ENCODE peak calls at places on chromosomes 6 and 20, in four cellular contexts. One of them, this sample, is unnamed.

GRCh38 chr6:8888468-8888867 is 453.1 kb upstream of the SLC35B3 start:
- DNase-seq in ELF-1: no peak
- DNase-seq in stimulated activated CD4-positive, alpha-beta T cell treated with anti-CD3 and anti-CD28 coated beads, Interleukin-4, amount 100 ng/mL, for 24 hours: no peak
- DNase-seq in NCI-H187 treated with DMSO at 0.1 percent for 48 hours: no peak
- DNase-seq in this sample: no peak

GRCh38 chr6:142413111-142413510 is 111.3 kb downstream of the ADGRG6 start:
- DNase-seq in ELF-1: no peak
- DNase-seq in stimulated activated CD4-positive, alpha-beta T cell treated with anti-CD3 and anti-CD28 coated beads, Interleukin-4, amount 100 ng/mL, for 24 hours: no peak
- DNase-seq in NCI-H187 treated with DMSO at 0.1 percent for 48 hours: no peak
- DNase-seq in this sample: peak

GRCh38 chr6:38827024-38827423 is 111.9 kb downstream of the DNAH8 start:
- DNase-seq in ELF-1: no peak
- DNase-seq in stimulated activated CD4-positive, alpha-beta T cell treated with anti-CD3 and anti-CD28 coated beads, Interleukin-4, amount 100 ng/mL, for 24 hours: no peak
- DNase-seq in NCI-H187 treated with DMSO at 0.1 percent for 48 hours: no peak
- DNase-seq in this sample: no peak

GRCh38 chr20:56451056-56451765 is 17.2 kb upstream of the RTF2 start:
- DNase-seq in ELF-1: no peak
- DNase-seq in stimulated activated CD4-positive, alpha-beta T cell treated with anti-CD3 and anti-CD28 coated beads, Interleukin-4, amount 100 ng/mL, for 24 hours: no peak
- DNase-seq in NCI-H187 treated with DMSO at 0.1 percent for 48 hours: no peak
- DNase-seq in this sample: no peak

GRCh38 chr6:19999319-20000191 is 162.4 kb downstream of the ID4 start:
- DNase-seq in ELF-1: peak
- DNase-seq in stimulated activated CD4-positive, alpha-beta T cell treated with anti-CD3 and anti-CD28 coated beads, Interleukin-4, amount 100 ng/mL, for 24 hours: no peak
- DNase-seq in NCI-H187 treated with DMSO at 0.1 percent for 48 hours: no peak
- DNase-seq in this sample: peak

GRCh38 chr6:41537359-41537758 is 8.8 kb upstream of the FOXP4 start:
- DNase-seq in ELF-1: no peak
- DNase-seq in stimulated activated CD4-positive, alpha-beta T cell treated with anti-CD3 and anti-CD28 coated beads, Interleukin-4, amount 100 ng/mL, for 24 hours: no peak
- DNase-seq in NCI-H187 treated with DMSO at 0.1 percent for 48 hours: no peak
- DNase-seq in this sample: no peak

GRCh38 chr20:21902391-21902790 is 196.9 kb downstream of the PAX1 start:
- DNase-seq in ELF-1: no peak
- DNase-seq in stimulated activated CD4-positive, alpha-beta T cell treated with anti-CD3 and anti-CD28 coated beads, Interleukin-4, amount 100 ng/mL, for 24 hours: no peak
- DNase-seq in NCI-H187 treated with DMSO at 0.1 percent for 48 hours: no peak
- DNase-seq in this sample: no peak

GRCh38 chr6:148451690-148452089 is 109.1 kb downstream of the SASH1 start:
- DNase-seq in ELF-1: no peak
- DNase-seq in stimulated activated CD4-positive, alpha-beta T cell treated with anti-CD3 and anti-CD28 coated beads, Interleukin-4, amount 100 ng/mL, for 24 hours: peak
- DNase-seq in NCI-H187 treated with DMSO at 0.1 percent for 48 hours: no peak
- DNase-seq in this sample: no peak

GRCh38 chr20:61797971-61798411 is 267.7 kb downstream of the TAF4 start:
- DNase-seq in ELF-1: no peak
- DNase-seq in stimulated activated CD4-positive, alpha-beta T cell treated with anti-CD3 and anti-CD28 coated beads, Interleukin-4, amount 100 ng/mL, for 24 hours: no peak
- DNase-seq in NCI-H187 treated with DMSO at 0.1 percent for 48 hours: no peak
- DNase-seq in this sample: no peak

GRCh38 chr20:13510837-13511488 is 127.8 kb downstream of the TASP1 start:
- DNase-seq in ELF-1: no peak
- DNase-seq in stimulated activated CD4-positive, alpha-beta T cell treated with anti-CD3 and anti-CD28 coated beads, Interleukin-4, amount 100 ng/mL, for 24 hours: no peak
- DNase-seq in NCI-H187 treated with DMSO at 0.1 percent for 48 hours: no peak
- DNase-seq in this sample: no peak

GRCh38 chr6:154448448-154449096 is 61.9 kb downstream of the CNKSR3 start:
- DNase-seq in ELF-1: peak
- DNase-seq in stimulated activated CD4-positive, alpha-beta T cell treated with anti-CD3 and anti-CD28 coated beads, Interleukin-4, amount 100 ng/mL, for 24 hours: no peak
- DNase-seq in NCI-H187 treated with DMSO at 0.1 percent for 48 hours: no peak
- DNase-seq in this sample: no peak

GRCh38 chr20:29079769-29080690 is 2177.4 kb upstream of the DEFB115 start:
- DNase-seq in ELF-1: peak
- DNase-seq in stimulated activated CD4-positive, alpha-beta T cell treated with anti-CD3 and anti-CD28 coated beads, Interleukin-4, amount 100 ng/mL, for 24 hours: peak
- DNase-seq in NCI-H187 treated with DMSO at 0.1 percent for 48 hours: no peak
- DNase-seq in this sample: no peak

GRCh38 chr20:57392512-57393271 is 1.5 kb downstream of the RBM38 start:
- DNase-seq in ELF-1: no peak
- DNase-seq in stimulated activated CD4-positive, alpha-beta T cell treated with anti-CD3 and anti-CD28 coated beads, Interleukin-4, amount 100 ng/mL, for 24 hours: peak
- DNase-seq in NCI-H187 treated with DMSO at 0.1 percent for 48 hours: no peak
- DNase-seq in this sample: no peak

GRCh38 chr20:9608639-9609440 is 94.5 kb downstream of the LAMP5 start:
- DNase-seq in ELF-1: no peak
- DNase-seq in stimulated activated CD4-positive, alpha-beta T cell treated with anti-CD3 and anti-CD28 coated beads, Interleukin-4, amount 100 ng/mL, for 24 hours: no peak
- DNase-seq in NCI-H187 treated with DMSO at 0.1 percent for 48 hours: no peak
- DNase-seq in this sample: no peak

GRCh38 chr6:43078651-43079050 is 2.5 kb downstream of the PTK7 start:
- DNase-seq in ELF-1: peak
- DNase-seq in stimulated activated CD4-positive, alpha-beta T cell treated with anti-CD3 and anti-CD28 coated beads, Interleukin-4, amount 100 ng/mL, for 24 hours: no peak
- DNase-seq in NCI-H187 treated with DMSO at 0.1 percent for 48 hours: no peak
- DNase-seq in this sample: no peak

GRCh38 chr6:130713144-130713543 is 114.1 kb upstream of the SMLR1 start:
- DNase-seq in ELF-1: peak
- DNase-seq in stimulated activated CD4-positive, alpha-beta T cell treated with anti-CD3 and anti-CD28 coated beads, Interleukin-4, amount 100 ng/mL, for 24 hours: no peak
- DNase-seq in NCI-H187 treated with DMSO at 0.1 percent for 48 hours: no peak
- DNase-seq in this sample: no peak

GRCh38 chr20:23143098-23143497 is 57.0 kb upstream of the CD93 start:
- DNase-seq in ELF-1: no peak
- DNase-seq in stimulated activated CD4-positive, alpha-beta T cell treated with anti-CD3 and anti-CD28 coated beads, Interleukin-4, amount 100 ng/mL, for 24 hours: no peak
- DNase-seq in NCI-H187 treated with DMSO at 0.1 percent for 48 hours: no peak
- DNase-seq in this sample: peak

GRCh38 chr20:61682998-61683681 is 382.5 kb downstream of the TAF4 start:
- DNase-seq in ELF-1: no peak
- DNase-seq in stimulated activated CD4-positive, alpha-beta T cell treated with anti-CD3 and anti-CD28 coated beads, Interleukin-4, amount 100 ng/mL, for 24 hours: no peak
- DNase-seq in NCI-H187 treated with DMSO at 0.1 percent for 48 hours: no peak
- DNase-seq in this sample: no peak

This sample was measured in RWPE1.